ENCODE peak calls at places on chromosomes 11 and 22, in nine cellular contexts. One of them, this sample, is unnamed.

GRCh38 chr11:119641991-119642745 is 86.8 kb downstream of the NECTIN1 start:
- DNase-seq in KBM-7: peak; percentile 54
- DNase-seq in stimulated activated CD4-positive, alpha-beta T cell treated with anti-CD3 and anti-CD28 coated beads, TNF-alpha, amount 100 ng/mL, for 4 hours: no peak
- DNase-seq in activated CD4-positive, alpha-beta T cell treated with anti-CD3 and anti-CD28 coated beads, Interleukin-2, amount 50 U/mL, for 48 hours: peak; percentile 7
- DNase-seq in BE2C: no peak
- DNase-seq in WTC11: no peak
- DNase-seq in heart right ventricle: no peak
- DNase-seq in activated effector memory CD4-positive, alpha-beta T cell treated with Interleukin-2 at 50 U/mL for 16 hours: no peak
- DNase-seq in stimulated activated naive B cell treated with anti-CD40 and anti-IgM and Interleukin-4, amounts not matched to agents 10 μg/mL and 1 μg/mL and 100 μg/mL, for 72 hours: no peak
- DNase-seq in this sample: peak; percentile 33

GRCh38 chr11:15180212-15180814 is 65.6 kb downstream of the INSC start:
- DNase-seq in KBM-7: no peak
- DNase-seq in stimulated activated naive B cell treated with anti-CD40 and anti-IgM and Interleukin-4, amounts not matched to agents 10 μg/mL and 1 μg/mL and 100 μg/mL, for 72 hours: no peak
- DNase-seq in BE2C: no peak
- DNase-seq in WTC11: no peak
- DNase-seq in activated effector memory CD4-positive, alpha-beta T cell treated with Interleukin-2 at 50 U/mL for 16 hours: no peak
- DNase-seq in heart right ventricle: no peak
- DNase-seq in stimulated activated CD4-positive, alpha-beta T cell treated with anti-CD3 and anti-CD28 coated beads, TNF-alpha, amount 100 ng/mL, for 4 hours: no peak
- DNase-seq in activated CD4-positive, alpha-beta T cell treated with anti-CD3 and anti-CD28 coated beads, Interleukin-2, amount 50 U/mL, for 48 hours: no peak
- DNase-seq in this sample: no peak

GRCh38 chr11:47185305-47186075 is 744 bp downstream of the PACSIN3 start:
- DNase-seq in heart right ventricle: peak; percentile 75
- DNase-seq in WTC11: peak; percentile 89
- DNase-seq in BE2C: no peak
- DNase-seq in KBM-7: peak; percentile 51
- DNase-seq in stimulated activated CD4-positive, alpha-beta T cell treated with anti-CD3 and anti-CD28 coated beads, TNF-alpha, amount 100 ng/mL, for 4 hours: no peak
- DNase-seq in activated effector memory CD4-positive, alpha-beta T cell treated with Interleukin-2 at 50 U/mL for 16 hours: no peak
- DNase-seq in activated CD4-positive, alpha-beta T cell treated with anti-CD3 and anti-CD28 coated beads, Interleukin-2, amount 50 U/mL, for 48 hours: peak; percentile 14
- DNase-seq in stimulated activated naive B cell treated with anti-CD40 and anti-IgM and Interleukin-4, amounts not matched to agents 10 μg/mL and 1 μg/mL and 100 μg/mL, for 72 hours: no peak
- DNase-seq in this sample: no peak

GRCh38 chr11:11155962-11156815 is 196.9 kb downstream of the CSNK2A3 start:
- DNase-seq in stimulated activated naive B cell treated with anti-CD40 and anti-IgM and Interleukin-4, amounts not matched to agents 10 μg/mL and 1 μg/mL and 100 μg/mL, for 72 hours: peak; percentile 18
- DNase-seq in activated CD4-positive, alpha-beta T cell treated with anti-CD3 and anti-CD28 coated beads, Interleukin-2, amount 50 U/mL, for 48 hours: peak; percentile 70
- DNase-seq in stimulated activated CD4-positive, alpha-beta T cell treated with anti-CD3 and anti-CD28 coated beads, TNF-alpha, amount 100 ng/mL, for 4 hours: peak; percentile 32
- DNase-seq in heart right ventricle: peak; percentile 26
- DNase-seq in BE2C: peak; percentile 25
- DNase-seq in KBM-7: peak; percentile 77
- DNase-seq in activated effector memory CD4-positive, alpha-beta T cell treated with Interleukin-2 at 50 U/mL for 16 hours: peak; percentile 42
- DNase-seq in WTC11: peak; percentile 86
- DNase-seq in this sample: peak; percentile 79

GRCh38 chr11:40219401-40219800 is 1240.1 kb downstream of the LRRC4C start:
- DNase-seq in BE2C: no peak
- DNase-seq in activated CD4-positive, alpha-beta T cell treated with anti-CD3 and anti-CD28 coated beads, Interleukin-2, amount 50 U/mL, for 48 hours: no peak
- DNase-seq in stimulated activated naive B cell treated with anti-CD40 and anti-IgM and Interleukin-4, amounts not matched to agents 10 μg/mL and 1 μg/mL and 100 μg/mL, for 72 hours: no peak
- DNase-seq in stimulated activated CD4-positive, alpha-beta T cell treated with anti-CD3 and anti-CD28 coated beads, TNF-alpha, amount 100 ng/mL, for 4 hours: no peak
- DNase-seq in KBM-7: no peak
- DNase-seq in WTC11: no peak
- DNase-seq in heart right ventricle: no peak
- DNase-seq in activated effector memory CD4-positive, alpha-beta T cell treated with Interleukin-2 at 50 U/mL for 16 hours: no peak
- DNase-seq in this sample: no peak

GRCh38 chr11:120708511-120709183 is 197.1 kb downstream of the GRIK4 start:
- DNase-seq in WTC11: no peak
- DNase-seq in activated effector memory CD4-positive, alpha-beta T cell treated with Interleukin-2 at 50 U/mL for 16 hours: no peak
- DNase-seq in stimulated activated CD4-positive, alpha-beta T cell treated with anti-CD3 and anti-CD28 coated beads, TNF-alpha, amount 100 ng/mL, for 4 hours: no peak
- DNase-seq in activated CD4-positive, alpha-beta T cell treated with anti-CD3 and anti-CD28 coated beads, Interleukin-2, amount 50 U/mL, for 48 hours: no peak
- DNase-seq in stimulated activated naive B cell treated with anti-CD40 and anti-IgM and Interleukin-4, amounts not matched to agents 10 μg/mL and 1 μg/mL and 100 μg/mL, for 72 hours: no peak
- DNase-seq in KBM-7: no peak
- DNase-seq in BE2C: no peak
- DNase-seq in heart right ventricle: no peak
- DNase-seq in this sample: no peak

GRCh38 chr11:70498976-70499801 is 100.9 kb downstream of the CTTN start:
- DNase-seq in WTC11: no peak
- DNase-seq in stimulated activated CD4-positive, alpha-beta T cell treated with anti-CD3 and anti-CD28 coated beads, TNF-alpha, amount 100 ng/mL, for 4 hours: no peak
- DNase-seq in activated effector memory CD4-positive, alpha-beta T cell treated with Interleukin-2 at 50 U/mL for 16 hours: no peak
- DNase-seq in activated CD4-positive, alpha-beta T cell treated with anti-CD3 and anti-CD28 coated beads, Interleukin-2, amount 50 U/mL, for 48 hours: no peak
- DNase-seq in KBM-7: no peak
- DNase-seq in stimulated activated naive B cell treated with anti-CD40 and anti-IgM and Interleukin-4, amounts not matched to agents 10 μg/mL and 1 μg/mL and 100 μg/mL, for 72 hours: no peak
- DNase-seq in heart right ventricle: no peak
- DNase-seq in BE2C: peak; percentile 4
- DNase-seq in this sample: no peak

GRCh38 chr11:61332823-61333637 is at the start of the genes DDB1 and TKFC:
- DNase-seq in stimulated activated CD4-positive, alpha-beta T cell treated with anti-CD3 and anti-CD28 coated beads, TNF-alpha, amount 100 ng/mL, for 4 hours: peak; percentile 93
- DNase-seq in activated effector memory CD4-positive, alpha-beta T cell treated with Interleukin-2 at 50 U/mL for 16 hours: peak; percentile 96
- DNase-seq in KBM-7: peak; percentile 97
- DNase-seq in stimulated activated naive B cell treated with anti-CD40 and anti-IgM and Interleukin-4, amounts not matched to agents 10 μg/mL and 1 μg/mL and 100 μg/mL, for 72 hours: peak; percentile 87
- DNase-seq in WTC11: peak; percentile 99
- DNase-seq in activated CD4-positive, alpha-beta T cell treated with anti-CD3 and anti-CD28 coated beads, Interleukin-2, amount 50 U/mL, for 48 hours: peak; percentile 98
- DNase-seq in heart right ventricle: peak; percentile 97
- DNase-seq in BE2C: peak; percentile 94
- DNase-seq in this sample: peak; percentile 95

GRCh38 chr11:68127791-68128681 is 6.8 kb upstream of the CHKA start:
- DNase-seq in activated effector memory CD4-positive, alpha-beta T cell treated with Interleukin-2 at 50 U/mL for 16 hours: no peak
- DNase-seq in KBM-7: no peak
- DNase-seq in stimulated activated CD4-positive, alpha-beta T cell treated with anti-CD3 and anti-CD28 coated beads, TNF-alpha, amount 100 ng/mL, for 4 hours: no peak
- DNase-seq in BE2C: no peak
- DNase-seq in stimulated activated naive B cell treated with anti-CD40 and anti-IgM and Interleukin-4, amounts not matched to agents 10 μg/mL and 1 μg/mL and 100 μg/mL, for 72 hours: no peak
- DNase-seq in activated CD4-positive, alpha-beta T cell treated with anti-CD3 and anti-CD28 coated beads, Interleukin-2, amount 50 U/mL, for 48 hours: no peak
- DNase-seq in WTC11: peak; percentile 97
- DNase-seq in heart right ventricle: peak; percentile 70
- DNase-seq in this sample: no peak

GRCh38 chr22:24751518-24751917 is 23.0 kb downstream of the PIWIL3 start:
- DNase-seq in KBM-7: peak; percentile 71
- DNase-seq in BE2C: no peak
- DNase-seq in stimulated activated naive B cell treated with anti-CD40 and anti-IgM and Interleukin-4, amounts not matched to agents 10 μg/mL and 1 μg/mL and 100 μg/mL, for 72 hours: no peak
- DNase-seq in activated CD4-positive, alpha-beta T cell treated with anti-CD3 and anti-CD28 coated beads, Interleukin-2, amount 50 U/mL, for 48 hours: no peak
- DNase-seq in stimulated activated CD4-positive, alpha-beta T cell treated with anti-CD3 and anti-CD28 coated beads, TNF-alpha, amount 100 ng/mL, for 4 hours: no peak
- DNase-seq in WTC11: no peak
- DNase-seq in heart right ventricle: no peak
- DNase-seq in activated effector memory CD4-positive, alpha-beta T cell treated with Interleukin-2 at 50 U/mL for 16 hours: no peak
- DNase-seq in this sample: no peak

GRCh38 chr11:14679662-14680061 is 36.1 kb downstream of the PDE3B start:
- DNase-seq in WTC11: no peak
- DNase-seq in stimulated activated CD4-positive, alpha-beta T cell treated with anti-CD3 and anti-CD28 coated beads, TNF-alpha, amount 100 ng/mL, for 4 hours: no peak
- DNase-seq in KBM-7: no peak
- DNase-seq in stimulated activated naive B cell treated with anti-CD40 and anti-IgM and Interleukin-4, amounts not matched to agents 10 μg/mL and 1 μg/mL and 100 μg/mL, for 72 hours: no peak
- DNase-seq in heart right ventricle: no peak
- DNase-seq in BE2C: no peak
- DNase-seq in activated effector memory CD4-positive, alpha-beta T cell treated with Interleukin-2 at 50 U/mL for 16 hours: no peak
- DNase-seq in activated CD4-positive, alpha-beta T cell treated with anti-CD3 and anti-CD28 coated beads, Interleukin-2, amount 50 U/mL, for 48 hours: no peak
- DNase-seq in this sample: no peak

GRCh38 chr11:64339754-64340408 is at the start of gene CCDC88B:
- DNase-seq in activated effector memory CD4-positive, alpha-beta T cell treated with Interleukin-2 at 50 U/mL for 16 hours: peak; percentile 84
- DNase-seq in BE2C: no peak
- DNase-seq in stimulated activated CD4-positive, alpha-beta T cell treated with anti-CD3 and anti-CD28 coated beads, TNF-alpha, amount 100 ng/mL, for 4 hours: peak; percentile 74
- DNase-seq in KBM-7: peak; percentile 75
- DNase-seq in stimulated activated naive B cell treated with anti-CD40 and anti-IgM and Interleukin-4, amounts not matched to agents 10 μg/mL and 1 μg/mL and 100 μg/mL, for 72 hours: peak; percentile 88
- DNase-seq in heart right ventricle: peak; percentile 65
- DNase-seq in WTC11: no peak
- DNase-seq in activated CD4-positive, alpha-beta T cell treated with anti-CD3 and anti-CD28 coated beads, Interleukin-2, amount 50 U/mL, for 48 hours: peak; percentile 87
- DNase-seq in this sample: peak; percentile 94

GRCh38 chr11:111945198-111945597 is 8.1 kb downstream of the DIXDC1 start:
- DNase-seq in stimulated activated naive B cell treated with anti-CD40 and anti-IgM and Interleukin-4, amounts not matched to agents 10 μg/mL and 1 μg/mL and 100 μg/mL, for 72 hours: no peak
- DNase-seq in heart right ventricle: no peak
- DNase-seq in BE2C: no peak
- DNase-seq in activated effector memory CD4-positive, alpha-beta T cell treated with Interleukin-2 at 50 U/mL for 16 hours: no peak
- DNase-seq in KBM-7: no peak
- DNase-seq in stimulated activated CD4-positive, alpha-beta T cell treated with anti-CD3 and anti-CD28 coated beads, TNF-alpha, amount 100 ng/mL, for 4 hours: no peak
- DNase-seq in activated CD4-positive, alpha-beta T cell treated with anti-CD3 and anti-CD28 coated beads, Interleukin-2, amount 50 U/mL, for 48 hours: no peak
- DNase-seq in WTC11: no peak
- DNase-seq in this sample: no peak

GRCh38 chr11:2799881-2800654 is 85.5 kb downstream of the CDKN1C start:
- DNase-seq in heart right ventricle: peak; percentile 7
- DNase-seq in stimulated activated naive B cell treated with anti-CD40 and anti-IgM and Interleukin-4, amounts not matched to agents 10 μg/mL and 1 μg/mL and 100 μg/mL, for 72 hours: no peak
- DNase-seq in stimulated activated CD4-positive, alpha-beta T cell treated with anti-CD3 and anti-CD28 coated beads, TNF-alpha, amount 100 ng/mL, for 4 hours: no peak
- DNase-seq in KBM-7: no peak
- DNase-seq in activated effector memory CD4-positive, alpha-beta T cell treated with Interleukin-2 at 50 U/mL for 16 hours: no peak
- DNase-seq in activated CD4-positive, alpha-beta T cell treated with anti-CD3 and anti-CD28 coated beads, Interleukin-2, amount 50 U/mL, for 48 hours: no peak
- DNase-seq in WTC11: peak; percentile 9
- DNase-seq in BE2C: peak; percentile 2
- DNase-seq in this sample: no peak

GRCh38 chr11:113632981-113633380 is 73.1 kb downstream of the TMPRSS5 start:
- DNase-seq in KBM-7: no peak
- DNase-seq in stimulated activated naive B cell treated with anti-CD40 and anti-IgM and Interleukin-4, amounts not matched to agents 10 μg/mL and 1 μg/mL and 100 μg/mL, for 72 hours: no peak
- DNase-seq in WTC11: no peak
- DNase-seq in activated CD4-positive, alpha-beta T cell treated with anti-CD3 and anti-CD28 coated beads, Interleukin-2, amount 50 U/mL, for 48 hours: no peak
- DNase-seq in heart right ventricle: no peak
- DNase-seq in stimulated activated CD4-positive, alpha-beta T cell treated with anti-CD3 and anti-CD28 coated beads, TNF-alpha, amount 100 ng/mL, for 4 hours: no peak
- DNase-seq in activated effector memory CD4-positive, alpha-beta T cell treated with Interleukin-2 at 50 U/mL for 16 hours: no peak
- DNase-seq in BE2C: no peak
- DNase-seq in this sample: no peak

GRCh38 chr11:60914620-60915249 is 777 bp downstream of the TMEM109 start:
- DNase-seq in activated effector memory CD4-positive, alpha-beta T cell treated with Interleukin-2 at 50 U/mL for 16 hours: peak; percentile 25
- DNase-seq in stimulated activated CD4-positive, alpha-beta T cell treated with anti-CD3 and anti-CD28 coated beads, TNF-alpha, amount 100 ng/mL, for 4 hours: no peak
- DNase-seq in heart right ventricle: peak; percentile 55
- DNase-seq in WTC11: no peak
- DNase-seq in activated CD4-positive, alpha-beta T cell treated with anti-CD3 and anti-CD28 coated beads, Interleukin-2, amount 50 U/mL, for 48 hours: peak; percentile 43
- DNase-seq in stimulated activated naive B cell treated with anti-CD40 and anti-IgM and Interleukin-4, amounts not matched to agents 10 μg/mL and 1 μg/mL and 100 μg/mL, for 72 hours: no peak
- DNase-seq in BE2C: no peak
- DNase-seq in KBM-7: peak; percentile 34
- DNase-seq in this sample: peak; percentile 71

GRCh38 chr22:46056169-46057041 is 79.4 kb upstream of the WNT7B start:
- DNase-seq in BE2C: peak; percentile 68
- DNase-seq in stimulated activated CD4-positive, alpha-beta T cell treated with anti-CD3 and anti-CD28 coated beads, TNF-alpha, amount 100 ng/mL, for 4 hours: no peak
- DNase-seq in heart right ventricle: peak; percentile 40
- DNase-seq in KBM-7: peak; percentile 36
- DNase-seq in activated CD4-positive, alpha-beta T cell treated with anti-CD3 and anti-CD28 coated beads, Interleukin-2, amount 50 U/mL, for 48 hours: no peak
- DNase-seq in stimulated activated naive B cell treated with anti-CD40 and anti-IgM and Interleukin-4, amounts not matched to agents 10 μg/mL and 1 μg/mL and 100 μg/mL, for 72 hours: no peak
- DNase-seq in activated effector memory CD4-positive, alpha-beta T cell treated with Interleukin-2 at 50 U/mL for 16 hours: no peak
- DNase-seq in WTC11: peak; percentile 10
- DNase-seq in this sample: no peak

GRCh38 chr22:24200616-24201212 is 19.4 kb downstream of the SUSD2 start:
- DNase-seq in BE2C: no peak
- DNase-seq in stimulated activated CD4-positive, alpha-beta T cell treated with anti-CD3 and anti-CD28 coated beads, TNF-alpha, amount 100 ng/mL, for 4 hours: no peak
- DNase-seq in KBM-7: no peak
- DNase-seq in activated effector memory CD4-positive, alpha-beta T cell treated with Interleukin-2 at 50 U/mL for 16 hours: no peak
- DNase-seq in heart right ventricle: no peak
- DNase-seq in WTC11: no peak
- DNase-seq in activated CD4-positive, alpha-beta T cell treated with anti-CD3 and anti-CD28 coated beads, Interleukin-2, amount 50 U/mL, for 48 hours: no peak
- DNase-seq in stimulated activated naive B cell treated with anti-CD40 and anti-IgM and Interleukin-4, amounts not matched to agents 10 μg/mL and 1 μg/mL and 100 μg/mL, for 72 hours: no peak
- DNase-seq in this sample: no peak

GRCh38 chr11:77375114-77375513 is 73.6 kb upstream of the GDPD4 start:
- DNase-seq in stimulated activated naive B cell treated with anti-CD40 and anti-IgM and Interleukin-4, amounts not matched to agents 10 μg/mL and 1 μg/mL and 100 μg/mL, for 72 hours: no peak
- DNase-seq in heart right ventricle: no peak
- DNase-seq in activated CD4-positive, alpha-beta T cell treated with anti-CD3 and anti-CD28 coated beads, Interleukin-2, amount 50 U/mL, for 48 hours: no peak
- DNase-seq in KBM-7: no peak
- DNase-seq in stimulated activated CD4-positive, alpha-beta T cell treated with anti-CD3 and anti-CD28 coated beads, TNF-alpha, amount 100 ng/mL, for 4 hours: no peak
- DNase-seq in WTC11: no peak
- DNase-seq in activated effector memory CD4-positive, alpha-beta T cell treated with Interleukin-2 at 50 U/mL for 16 hours: no peak
- DNase-seq in BE2C: no peak
- DNase-seq in this sample: no peak

GRCh38 chr11:29119116-29119515 is 897.7 kb downstream of the KCNA4 start:
- DNase-seq in heart right ventricle: no peak
- DNase-seq in BE2C: no peak
- DNase-seq in KBM-7: no peak
- DNase-seq in activated effector memory CD4-positive, alpha-beta T cell treated with Interleukin-2 at 50 U/mL for 16 hours: no peak
- DNase-seq in stimulated activated naive B cell treated with anti-CD40 and anti-IgM and Interleukin-4, amounts not matched to agents 10 μg/mL and 1 μg/mL and 100 μg/mL, for 72 hours: no peak
- DNase-seq in activated CD4-positive, alpha-beta T cell treated with anti-CD3 and anti-CD28 coated beads, Interleukin-2, amount 50 U/mL, for 48 hours: no peak
- DNase-seq in stimulated activated CD4-positive, alpha-beta T cell treated with anti-CD3 and anti-CD28 coated beads, TNF-alpha, amount 100 ng/mL, for 4 hours: no peak
- DNase-seq in WTC11: no peak
- DNase-seq in this sample: no peak

GRCh38 chr11:1772270-1773130 is 8.8 kb upstream of the CTSD start:
- DNase-seq in activated effector memory CD4-positive, alpha-beta T cell treated with Interleukin-2 at 50 U/mL for 16 hours: peak; percentile 54
- DNase-seq in stimulated activated CD4-positive, alpha-beta T cell treated with anti-CD3 and anti-CD28 coated beads, TNF-alpha, amount 100 ng/mL, for 4 hours: peak; percentile 20
- DNase-seq in BE2C: peak; percentile 32
- DNase-seq in activated CD4-positive, alpha-beta T cell treated with anti-CD3 and anti-CD28 coated beads, Interleukin-2, amount 50 U/mL, for 48 hours: peak; percentile 64
- DNase-seq in KBM-7: peak; percentile 90
- DNase-seq in heart right ventricle: no peak
- DNase-seq in WTC11: peak; percentile 61
- DNase-seq in stimulated activated naive B cell treated with anti-CD40 and anti-IgM and Interleukin-4, amounts not matched to agents 10 μg/mL and 1 μg/mL and 100 μg/mL, for 72 hours: no peak
- DNase-seq in this sample: no peak

GRCh38 chr11:20156280-20156875 is 3.9 kb downstream of the DBX1 start:
- DNase-seq in activated effector memory CD4-positive, alpha-beta T cell treated with Interleukin-2 at 50 U/mL for 16 hours: peak; percentile 49
- DNase-seq in BE2C: no peak
- DNase-seq in KBM-7: no peak
- DNase-seq in WTC11: peak; percentile 81
- DNase-seq in heart right ventricle: no peak
- DNase-seq in stimulated activated naive B cell treated with anti-CD40 and anti-IgM and Interleukin-4, amounts not matched to agents 10 μg/mL and 1 μg/mL and 100 μg/mL, for 72 hours: no peak
- DNase-seq in activated CD4-positive, alpha-beta T cell treated with anti-CD3 and anti-CD28 coated beads, Interleukin-2, amount 50 U/mL, for 48 hours: peak; percentile 57
- DNase-seq in stimulated activated CD4-positive, alpha-beta T cell treated with anti-CD3 and anti-CD28 coated beads, TNF-alpha, amount 100 ng/mL, for 4 hours: peak; percentile 35
- DNase-seq in this sample: peak; percentile 43

GRCh38 chr22:24146190-24146616 is 35.1 kb upstream of the SUSD2 start:
- DNase-seq in activated CD4-positive, alpha-beta T cell treated with anti-CD3 and anti-CD28 coated beads, Interleukin-2, amount 50 U/mL, for 48 hours: no peak
- DNase-seq in stimulated activated CD4-positive, alpha-beta T cell treated with anti-CD3 and anti-CD28 coated beads, TNF-alpha, amount 100 ng/mL, for 4 hours: no peak
- DNase-seq in KBM-7: peak; percentile 84
- DNase-seq in BE2C: no peak
- DNase-seq in heart right ventricle: no peak
- DNase-seq in WTC11: peak; percentile 66
- DNase-seq in stimulated activated naive B cell treated with anti-CD40 and anti-IgM and Interleukin-4, amounts not matched to agents 10 μg/mL and 1 μg/mL and 100 μg/mL, for 72 hours: no peak
- DNase-seq in activated effector memory CD4-positive, alpha-beta T cell treated with Interleukin-2 at 50 U/mL for 16 hours: no peak
- DNase-seq in this sample: peak; percentile 53

GRCh38 chr11:44400431-44400830 is 90.5 kb upstream of the ALX4 start:
- DNase-seq in stimulated activated CD4-positive, alpha-beta T cell treated with anti-CD3 and anti-CD28 coated beads, TNF-alpha, amount 100 ng/mL, for 4 hours: no peak
- DNase-seq in stimulated activated naive B cell treated with anti-CD40 and anti-IgM and Interleukin-4, amounts not matched to agents 10 μg/mL and 1 μg/mL and 100 μg/mL, for 72 hours: no peak
- DNase-seq in KBM-7: no peak
- DNase-seq in WTC11: no peak
- DNase-seq in heart right ventricle: no peak
- DNase-seq in activated CD4-positive, alpha-beta T cell treated with anti-CD3 and anti-CD28 coated beads, Interleukin-2, amount 50 U/mL, for 48 hours: no peak
- DNase-seq in BE2C: peak; percentile 33
- DNase-seq in activated effector memory CD4-positive, alpha-beta T cell treated with Interleukin-2 at 50 U/mL for 16 hours: no peak
- DNase-seq in this sample: no peak

GRCh38 chr11:85167038-85167437 is 460.1 kb downstream of the DLG2 start:
- DNase-seq in BE2C: no peak
- DNase-seq in heart right ventricle: no peak
- DNase-seq in stimulated activated CD4-positive, alpha-beta T cell treated with anti-CD3 and anti-CD28 coated beads, TNF-alpha, amount 100 ng/mL, for 4 hours: no peak
- DNase-seq in activated effector memory CD4-positive, alpha-beta T cell treated with Interleukin-2 at 50 U/mL for 16 hours: no peak
- DNase-seq in activated CD4-positive, alpha-beta T cell treated with anti-CD3 and anti-CD28 coated beads, Interleukin-2, amount 50 U/mL, for 48 hours: no peak
- DNase-seq in WTC11: no peak
- DNase-seq in stimulated activated naive B cell treated with anti-CD40 and anti-IgM and Interleukin-4, amounts not matched to agents 10 μg/mL and 1 μg/mL and 100 μg/mL, for 72 hours: no peak
- DNase-seq in KBM-7: no peak
- DNase-seq in this sample: no peak

GRCh38 chr11:117376517-117376916 is 48.9 kb downstream of the CEP164 start:
- DNase-seq in activated effector memory CD4-positive, alpha-beta T cell treated with Interleukin-2 at 50 U/mL for 16 hours: no peak
- DNase-seq in BE2C: no peak
- DNase-seq in heart right ventricle: no peak
- DNase-seq in KBM-7: no peak
- DNase-seq in WTC11: no peak
- DNase-seq in stimulated activated CD4-positive, alpha-beta T cell treated with anti-CD3 and anti-CD28 coated beads, TNF-alpha, amount 100 ng/mL, for 4 hours: no peak
- DNase-seq in stimulated activated naive B cell treated with anti-CD40 and anti-IgM and Interleukin-4, amounts not matched to agents 10 μg/mL and 1 μg/mL and 100 μg/mL, for 72 hours: no peak
- DNase-seq in activated CD4-positive, alpha-beta T cell treated with anti-CD3 and anti-CD28 coated beads, Interleukin-2, amount 50 U/mL, for 48 hours: no peak
- DNase-seq in this sample: no peak

GRCh38 chr11:61791737-61792309 is 576 bp downstream of the TMEM258 start:
- DNase-seq in KBM-7: peak; percentile 52
- DNase-seq in stimulated activated naive B cell treated with anti-CD40 and anti-IgM and Interleukin-4, amounts not matched to agents 10 μg/mL and 1 μg/mL and 100 μg/mL, for 72 hours: peak; percentile 42
- DNase-seq in BE2C: peak; percentile 76
- DNase-seq in stimulated activated CD4-positive, alpha-beta T cell treated with anti-CD3 and anti-CD28 coated beads, TNF-alpha, amount 100 ng/mL, for 4 hours: no peak
- DNase-seq in activated effector memory CD4-positive, alpha-beta T cell treated with Interleukin-2 at 50 U/mL for 16 hours: no peak
- DNase-seq in heart right ventricle: peak; percentile 38
- DNase-seq in activated CD4-positive, alpha-beta T cell treated with anti-CD3 and anti-CD28 coated beads, Interleukin-2, amount 50 U/mL, for 48 hours: peak; percentile 61
- DNase-seq in WTC11: peak; percentile 35
- DNase-seq in this sample: no peak

GRCh38 chr11:64120951-64121569 is 44.9 kb downstream of the MACROD1 start:
- DNase-seq in WTC11: no peak
- DNase-seq in stimulated activated CD4-positive, alpha-beta T cell treated with anti-CD3 and anti-CD28 coated beads, TNF-alpha, amount 100 ng/mL, for 4 hours: no peak
- DNase-seq in stimulated activated naive B cell treated with anti-CD40 and anti-IgM and Interleukin-4, amounts not matched to agents 10 μg/mL and 1 μg/mL and 100 μg/mL, for 72 hours: no peak
- DNase-seq in BE2C: peak; percentile 40
- DNase-seq in KBM-7: no peak
- DNase-seq in activated CD4-positive, alpha-beta T cell treated with anti-CD3 and anti-CD28 coated beads, Interleukin-2, amount 50 U/mL, for 48 hours: no peak
- DNase-seq in activated effector memory CD4-positive, alpha-beta T cell treated with Interleukin-2 at 50 U/mL for 16 hours: no peak
- DNase-seq in heart right ventricle: peak; percentile 42
- DNase-seq in this sample: no peak

GRCh38 chr22:28381427-28382167 is 298.0 kb downstream of the TTC28 start:
- DNase-seq in stimulated activated CD4-positive, alpha-beta T cell treated with anti-CD3 and anti-CD28 coated beads, TNF-alpha, amount 100 ng/mL, for 4 hours: no peak
- DNase-seq in WTC11: no peak
- DNase-seq in activated CD4-positive, alpha-beta T cell treated with anti-CD3 and anti-CD28 coated beads, Interleukin-2, amount 50 U/mL, for 48 hours: no peak
- DNase-seq in heart right ventricle: no peak
- DNase-seq in activated effector memory CD4-positive, alpha-beta T cell treated with Interleukin-2 at 50 U/mL for 16 hours: no peak
- DNase-seq in stimulated activated naive B cell treated with anti-CD40 and anti-IgM and Interleukin-4, amounts not matched to agents 10 μg/mL and 1 μg/mL and 100 μg/mL, for 72 hours: no peak
- DNase-seq in KBM-7: no peak
- DNase-seq in BE2C: no peak
- DNase-seq in this sample: no peak

GRCh38 chr22:45877036-45877380 is 100.0 kb downstream of the WNT7B start:
- DNase-seq in WTC11: no peak
- DNase-seq in BE2C: no peak
- DNase-seq in activated CD4-positive, alpha-beta T cell treated with anti-CD3 and anti-CD28 coated beads, Interleukin-2, amount 50 U/mL, for 48 hours: no peak
- DNase-seq in stimulated activated CD4-positive, alpha-beta T cell treated with anti-CD3 and anti-CD28 coated beads, TNF-alpha, amount 100 ng/mL, for 4 hours: no peak
- DNase-seq in KBM-7: no peak
- DNase-seq in activated effector memory CD4-positive, alpha-beta T cell treated with Interleukin-2 at 50 U/mL for 16 hours: no peak
- DNase-seq in stimulated activated naive B cell treated with anti-CD40 and anti-IgM and Interleukin-4, amounts not matched to agents 10 μg/mL and 1 μg/mL and 100 μg/mL, for 72 hours: no peak
- DNase-seq in heart right ventricle: no peak
- DNase-seq in this sample: no peak

GRCh38 chr11:116613201-116613910 is 159.4 kb downstream of the BUD13 start:
- DNase-seq in heart right ventricle: no peak
- DNase-seq in activated effector memory CD4-positive, alpha-beta T cell treated with Interleukin-2 at 50 U/mL for 16 hours: no peak
- DNase-seq in stimulated activated CD4-positive, alpha-beta T cell treated with anti-CD3 and anti-CD28 coated beads, TNF-alpha, amount 100 ng/mL, for 4 hours: no peak
- DNase-seq in stimulated activated naive B cell treated with anti-CD40 and anti-IgM and Interleukin-4, amounts not matched to agents 10 μg/mL and 1 μg/mL and 100 μg/mL, for 72 hours: no peak
- DNase-seq in activated CD4-positive, alpha-beta T cell treated with anti-CD3 and anti-CD28 coated beads, Interleukin-2, amount 50 U/mL, for 48 hours: no peak
- DNase-seq in KBM-7: no peak
- DNase-seq in WTC11: no peak
- DNase-seq in BE2C: no peak
- DNase-seq in this sample: no peak